ENCODE peak calls at places on chromosome 2, in nine cellular contexts. One of them, this sample, is unnamed.

GRCh38 chr2:186518945-186519344 is 32.9 kb downstream of the ZC3H15 start:
- DNase-seq in K562: no peak
- DNase-seq in GM12865: no peak
- DNase-seq in fibroblast of mammary gland: no peak
- DNase-seq in endothelial cell of umbilical vein: no peak
- DNase-seq in foreskin fibroblast: no peak
- DNase-seq in foreskin keratinocyte: no peak
- DNase-seq in MCF 10A: no peak
- DNase-seq in progenitor cell of endocrine pancreas: no peak
- DNase-seq in this sample: no peak

GRCh38 chr2:173441222-173441621 is 86.5 kb downstream of the CDCA7 start:
- DNase-seq in K562: no peak
- DNase-seq in GM12865: no peak
- DNase-seq in fibroblast of mammary gland: peak
- DNase-seq in endothelial cell of umbilical vein: no peak
- DNase-seq in foreskin fibroblast: peak
- DNase-seq in foreskin keratinocyte: no peak
- DNase-seq in MCF 10A: peak
- DNase-seq in progenitor cell of endocrine pancreas: no peak
- DNase-seq in this sample: no peak

GRCh38 chr2:189178007-189178406 is 1.6 kb downstream of the COL5A2 start:
- DNase-seq in K562: no peak
- DNase-seq in GM12865: no peak
- DNase-seq in fibroblast of mammary gland: peak
- DNase-seq in endothelial cell of umbilical vein: peak
- DNase-seq in foreskin fibroblast: peak
- DNase-seq in foreskin keratinocyte: no peak
- DNase-seq in MCF 10A: no peak
- DNase-seq in progenitor cell of endocrine pancreas: no peak
- DNase-seq in this sample: no peak

GRCh38 chr2:3102081-3102914 is 275.3 kb downstream of the EIPR1 start:
- DNase-seq in K562: no peak
- DNase-seq in GM12865: no peak
- DNase-seq in fibroblast of mammary gland: no peak
- DNase-seq in endothelial cell of umbilical vein: no peak
- DNase-seq in foreskin fibroblast: no peak
- DNase-seq in foreskin keratinocyte: no peak
- DNase-seq in MCF 10A: no peak
- DNase-seq in progenitor cell of endocrine pancreas: no peak
- DNase-seq in this sample: no peak

GRCh38 chr2:67015681-67016080 is 381.5 kb upstream of the ETAA1 start:
- DNase-seq in K562: no peak
- DNase-seq in GM12865: no peak
- DNase-seq in fibroblast of mammary gland: no peak
- DNase-seq in endothelial cell of umbilical vein: no peak
- DNase-seq in foreskin fibroblast: no peak
- DNase-seq in foreskin keratinocyte: no peak
- DNase-seq in MCF 10A: peak
- DNase-seq in progenitor cell of endocrine pancreas: no peak
- DNase-seq in this sample: no peak

GRCh38 chr2:88755836-88756235 is 64.4 kb downstream of the RPIA start:
- DNase-seq in K562: no peak
- DNase-seq in GM12865: no peak
- DNase-seq in fibroblast of mammary gland: no peak
- DNase-seq in endothelial cell of umbilical vein: no peak
- DNase-seq in foreskin fibroblast: no peak
- DNase-seq in foreskin keratinocyte: no peak
- DNase-seq in MCF 10A: no peak
- DNase-seq in progenitor cell of endocrine pancreas: no peak
- DNase-seq in this sample: no peak

GRCh38 chr2:188721231-188721630 is 252.9 kb upstream of the COL3A1 start:
- DNase-seq in K562: no peak
- DNase-seq in GM12865: no peak
- DNase-seq in fibroblast of mammary gland: peak
- DNase-seq in endothelial cell of umbilical vein: no peak
- DNase-seq in foreskin fibroblast: peak
- DNase-seq in foreskin keratinocyte: no peak
- DNase-seq in MCF 10A: no peak
- DNase-seq in progenitor cell of endocrine pancreas: no peak
- DNase-seq in this sample: no peak

GRCh38 chr2:190420822-190421221 is 12.7 kb downstream of the MFSD6 start:
- DNase-seq in K562: no peak
- DNase-seq in GM12865: no peak
- DNase-seq in fibroblast of mammary gland: no peak
- DNase-seq in endothelial cell of umbilical vein: no peak
- DNase-seq in foreskin fibroblast: peak
- DNase-seq in foreskin keratinocyte: no peak
- DNase-seq in MCF 10A: no peak
- DNase-seq in progenitor cell of endocrine pancreas: no peak
- DNase-seq in this sample: no peak

GRCh38 chr2:29921560-29921915 is at the start of gene ALK:
- DNase-seq in K562: peak
- DNase-seq in GM12865: peak
- DNase-seq in fibroblast of mammary gland: peak
- DNase-seq in endothelial cell of umbilical vein: peak
- DNase-seq in foreskin fibroblast: peak
- DNase-seq in foreskin keratinocyte: peak
- DNase-seq in MCF 10A: peak
- DNase-seq in progenitor cell of endocrine pancreas: peak
- DNase-seq in this sample: peak

GRCh38 chr2:29920130-29920577 is 1.2 kb downstream of the ALK start:
- DNase-seq in K562: peak
- DNase-seq in GM12865: peak
- DNase-seq in fibroblast of mammary gland: peak
- DNase-seq in endothelial cell of umbilical vein: peak
- DNase-seq in foreskin fibroblast: peak
- DNase-seq in foreskin keratinocyte: no peak
- DNase-seq in MCF 10A: no peak
- DNase-seq in progenitor cell of endocrine pancreas: peak
- DNase-seq in this sample: peak

GRCh38 chr2:29923110-29923721 is 1.8 kb upstream of the ALK start:
- DNase-seq in K562: peak
- DNase-seq in GM12865: peak
- DNase-seq in fibroblast of mammary gland: peak
- DNase-seq in endothelial cell of umbilical vein: peak
- DNase-seq in foreskin fibroblast: peak
- DNase-seq in foreskin keratinocyte: no peak
- DNase-seq in MCF 10A: peak
- DNase-seq in progenitor cell of endocrine pancreas: peak
- DNase-seq in this sample: peak

GRCh38 chr2:29916571-29916970 is 4.8 kb downstream of the ALK start:
- DNase-seq in K562: no peak
- DNase-seq in GM12865: no peak
- DNase-seq in fibroblast of mammary gland: no peak
- DNase-seq in endothelial cell of umbilical vein: no peak
- DNase-seq in foreskin fibroblast: no peak
- DNase-seq in foreskin keratinocyte: no peak
- DNase-seq in MCF 10A: no peak
- DNase-seq in progenitor cell of endocrine pancreas: no peak
- DNase-seq in this sample: no peak

GRCh38 chr2:29920631-29921559 is 491 bp downstream of the ALK start:
- DNase-seq in K562: peak
- DNase-seq in GM12865: peak
- DNase-seq in fibroblast of mammary gland: no peak
- DNase-seq in endothelial cell of umbilical vein: no peak
- DNase-seq in foreskin fibroblast: peak
- DNase-seq in foreskin keratinocyte: no peak
- DNase-seq in MCF 10A: peak
- DNase-seq in progenitor cell of endocrine pancreas: peak
- DNase-seq in this sample: peak
- TF ChIP-seq CTCF in K562: no peak
- TF ChIP-seq CTCF in GM12865: no peak
- TF ChIP-seq CTCF in fibroblast of mammary gland: no peak
- TF ChIP-seq CTCF in endothelial cell of umbilical vein: no peak
- TF ChIP-seq CTCF in foreskin fibroblast: no peak
- TF ChIP-seq CTCF in foreskin keratinocyte: no peak
- TF ChIP-seq CTCF in MCF 10A: no peak
- TF ChIP-seq CTCF in progenitor cell of endocrine pancreas: no peak
- TF ChIP-seq CTCF in this sample: no peak

GRCh38 chr2:19785867-19786266 is 115.9 kb downstream of the TTC32 start:
- DNase-seq in K562: no peak
- DNase-seq in GM12865: no peak
- DNase-seq in fibroblast of mammary gland: no peak
- DNase-seq in endothelial cell of umbilical vein: no peak
- DNase-seq in foreskin fibroblast: no peak
- DNase-seq in foreskin keratinocyte: no peak
- DNase-seq in MCF 10A: no peak
- DNase-seq in progenitor cell of endocrine pancreas: no peak
- DNase-seq in this sample: no peak

GRCh38 chr2:19793132-19793750 is 108.5 kb downstream of the TTC32 start:
- DNase-seq in K562: no peak
- DNase-seq in GM12865: no peak
- DNase-seq in fibroblast of mammary gland: no peak
- DNase-seq in endothelial cell of umbilical vein: no peak
- DNase-seq in foreskin fibroblast: no peak
- DNase-seq in foreskin keratinocyte: no peak
- DNase-seq in MCF 10A: no peak
- DNase-seq in progenitor cell of endocrine pancreas: no peak
- DNase-seq in this sample: no peak

GRCh38 chr2:19787134-19787533 is 114.6 kb downstream of the TTC32 start:
- DNase-seq in K562: no peak
- DNase-seq in GM12865: no peak
- DNase-seq in fibroblast of mammary gland: no peak
- DNase-seq in endothelial cell of umbilical vein: no peak
- DNase-seq in foreskin fibroblast: no peak
- DNase-seq in foreskin keratinocyte: no peak
- DNase-seq in MCF 10A: no peak
- DNase-seq in progenitor cell of endocrine pancreas: no peak
- DNase-seq in this sample: no peak

GRCh38 chr2:19786408-19787058 is 115.2 kb downstream of the TTC32 start:
- DNase-seq in K562: peak
- DNase-seq in GM12865: peak
- DNase-seq in fibroblast of mammary gland: peak
- DNase-seq in endothelial cell of umbilical vein: no peak
- DNase-seq in foreskin fibroblast: peak
- DNase-seq in foreskin keratinocyte: peak
- DNase-seq in MCF 10A: peak
- DNase-seq in progenitor cell of endocrine pancreas: no peak
- DNase-seq in this sample: no peak

GRCh38 chr2:19790291-19790690 is 111.5 kb downstream of the TTC32 start:
- DNase-seq in K562: no peak
- DNase-seq in GM12865: no peak
- DNase-seq in fibroblast of mammary gland: no peak
- DNase-seq in endothelial cell of umbilical vein: no peak
- DNase-seq in foreskin fibroblast: no peak
- DNase-seq in foreskin keratinocyte: no peak
- DNase-seq in MCF 10A: no peak
- DNase-seq in progenitor cell of endocrine pancreas: no peak
- DNase-seq in this sample: no peak
- TF ChIP-seq CTCF in K562: no peak
- TF ChIP-seq CTCF in GM12865: no peak
- TF ChIP-seq CTCF in fibroblast of mammary gland: no peak
- TF ChIP-seq CTCF in endothelial cell of umbilical vein: no peak
- TF ChIP-seq CTCF in foreskin fibroblast: no peak
- TF ChIP-seq CTCF in foreskin keratinocyte: no peak
- TF ChIP-seq CTCF in MCF 10A: no peak
- TF ChIP-seq CTCF in progenitor cell of endocrine pancreas: no peak
- TF ChIP-seq CTCF in this sample: no peak

GRCh38 chr2:80856227-80856626 is 551.7 kb upstream of the LRRTM1 start:
- DNase-seq in K562: no peak
- DNase-seq in GM12865: no peak
- DNase-seq in fibroblast of mammary gland: no peak
- DNase-seq in endothelial cell of umbilical vein: no peak
- DNase-seq in foreskin fibroblast: no peak
- DNase-seq in foreskin keratinocyte: no peak
- DNase-seq in MCF 10A: no peak
- DNase-seq in progenitor cell of endocrine pancreas: no peak
- DNase-seq in this sample: no peak

GRCh38 chr2:80852808-80853139 is 548.2 kb upstream of the LRRTM1 start:
- DNase-seq in K562: no peak
- DNase-seq in GM12865: peak
- DNase-seq in fibroblast of mammary gland: no peak
- DNase-seq in endothelial cell of umbilical vein: no peak
- DNase-seq in foreskin fibroblast: no peak
- DNase-seq in foreskin keratinocyte: no peak
- DNase-seq in MCF 10A: peak
- DNase-seq in progenitor cell of endocrine pancreas: no peak
- DNase-seq in this sample: no peak

GRCh38 chr2:80854831-80855230 is 550.3 kb upstream of the LRRTM1 start:
- DNase-seq in K562: no peak
- DNase-seq in GM12865: no peak
- DNase-seq in fibroblast of mammary gland: no peak
- DNase-seq in endothelial cell of umbilical vein: no peak
- DNase-seq in foreskin fibroblast: no peak
- DNase-seq in foreskin keratinocyte: no peak
- DNase-seq in MCF 10A: no peak
- DNase-seq in progenitor cell of endocrine pancreas: no peak
- DNase-seq in this sample: no peak

DNA sequence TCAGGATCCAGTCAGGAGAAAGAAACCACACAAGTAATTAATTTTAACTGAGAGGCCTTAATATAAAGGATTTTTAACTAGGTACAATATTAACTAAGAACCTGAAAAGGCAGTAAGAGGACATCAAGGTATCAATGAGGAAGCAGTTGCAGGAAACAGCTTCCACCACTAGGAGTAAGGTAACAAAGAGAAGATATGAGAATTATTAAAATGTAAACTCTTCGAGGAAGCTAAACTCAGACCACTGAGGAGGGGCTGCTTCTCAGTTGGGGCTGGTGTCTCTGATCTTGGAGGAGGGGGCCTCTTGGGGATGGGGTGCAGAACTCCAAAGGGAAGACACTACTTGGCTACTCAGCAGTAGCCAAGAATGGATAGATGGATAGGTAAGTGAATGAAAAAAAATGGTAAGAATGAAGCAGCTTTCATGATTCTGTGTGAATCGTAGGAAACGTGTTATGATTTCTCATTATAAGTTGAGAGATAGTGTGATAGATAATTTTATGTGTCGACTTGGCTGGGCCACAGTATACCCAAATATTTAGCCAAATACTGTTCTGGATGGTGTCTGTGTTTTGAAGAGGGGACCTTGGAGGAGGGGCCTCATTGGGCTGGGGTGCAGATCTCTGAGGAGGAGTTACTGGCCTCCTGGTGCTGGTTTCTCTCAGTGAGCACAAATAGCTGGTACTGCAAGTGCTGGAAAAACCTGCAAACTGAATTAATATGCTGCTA is 547.7 kb upstream of the LRRTM1 start:
- DNase-seq in K562: no peak
- DNase-seq in GM12865: peak
- DNase-seq in fibroblast of mammary gland: no peak
- DNase-seq in endothelial cell of umbilical vein: no peak
- DNase-seq in foreskin fibroblast: no peak
- DNase-seq in foreskin keratinocyte: no peak
- DNase-seq in MCF 10A: no peak
- DNase-seq in progenitor cell of endocrine pancreas: no peak
- DNase-seq in this sample: no peak
- TF ChIP-seq CTCF in K562: no peak
- TF ChIP-seq CTCF in GM12865: no peak
- TF ChIP-seq CTCF in fibroblast of mammary gland: no peak
- TF ChIP-seq CTCF in endothelial cell of umbilical vein: no peak
- TF ChIP-seq CTCF in foreskin fibroblast: no peak
- TF ChIP-seq CTCF in foreskin keratinocyte: no peak
- TF ChIP-seq CTCF in MCF 10A: no peak
- TF ChIP-seq CTCF in progenitor cell of endocrine pancreas: peak
- TF ChIP-seq CTCF in this sample: no peak

GRCh38 chr2:228037915-228038314 is 143.6 kb downstream of the SPHKAP start:
- DNase-seq in K562: no peak
- DNase-seq in GM12865: no peak
- DNase-seq in fibroblast of mammary gland: no peak
- DNase-seq in endothelial cell of umbilical vein: no peak
- DNase-seq in foreskin fibroblast: no peak
- DNase-seq in foreskin keratinocyte: no peak
- DNase-seq in MCF 10A: no peak
- DNase-seq in progenitor cell of endocrine pancreas: no peak
- DNase-seq in this sample: no peak

GRCh38 chr2:228040995-228041394 is 140.5 kb downstream of the SPHKAP start:
- DNase-seq in K562: no peak
- DNase-seq in GM12865: no peak
- DNase-seq in fibroblast of mammary gland: no peak
- DNase-seq in endothelial cell of umbilical vein: no peak
- DNase-seq in foreskin fibroblast: no peak
- DNase-seq in foreskin keratinocyte: no peak
- DNase-seq in MCF 10A: no peak
- DNase-seq in progenitor cell of endocrine pancreas: no peak
- DNase-seq in this sample: no peak

GRCh38 chr2:228039752-228040534 is 141.5 kb downstream of the SPHKAP start:
- DNase-seq in K562: peak
- DNase-seq in GM12865: peak
- DNase-seq in fibroblast of mammary gland: peak
- DNase-seq in endothelial cell of umbilical vein: no peak
- DNase-seq in foreskin fibroblast: peak
- DNase-seq in foreskin keratinocyte: no peak
- DNase-seq in MCF 10A: peak
- DNase-seq in progenitor cell of endocrine pancreas: no peak
- DNase-seq in this sample: no peak
- TF ChIP-seq CTCF in K562: peak
- TF ChIP-seq CTCF in GM12865: peak
- TF ChIP-seq CTCF in fibroblast of mammary gland: peak
- TF ChIP-seq CTCF in endothelial cell of umbilical vein: no peak
- TF ChIP-seq CTCF in foreskin fibroblast: peak
- TF ChIP-seq CTCF in foreskin keratinocyte: peak
- TF ChIP-seq CTCF in MCF 10A: peak
- TF ChIP-seq CTCF in progenitor cell of endocrine pancreas: peak
- TF ChIP-seq CTCF in this sample: peak

This sample was measured in mesothelial cell of epicardium.